ENCODE peak calls at places on chromosomes 11 and 22, in five cellular contexts. L is astrocyte of the spinal cord, E is cardiac fibroblast, J is dorsolateral prefrontal cortex, T is right atrium auricular region. Y is an unnamed sample.

GRCh38 chr22:24102366-24103200 is 78.7 kb upstream of the SUSD2 start:
- DNase-seq in L (no peak), E (no peak), J (no peak), T (no peak), Y (no peak)

GRCh38 chr22:46517255-46517761 is 20.1 kb downstream of the CELSR1 start:
- DNase-seq in L (no peak), E (no peak), J (no peak), T (no peak), Y (no peak)

GRCh38 chr11:26841818-26842457 is 120.1 kb upstream of the SLC5A12 start:
- DNase-seq in L (peak), E (peak), J (no peak), T (no peak), Y (no peak)

GRCh38 chr22:44924724-44925123 is 85.1 kb downstream of the PHF21B start:
- DNase-seq in L (no peak), E (no peak), J (no peak), T (no peak), Y (no peak)

GRCh38 chr22:24106385-24107381 is 74.6 kb upstream of the SUSD2 start:
- DNase-seq in L (no peak), E (peak), J (no peak), T (no peak), Y (peak)

GRCh38 chr11:133337905-133338536 is 194.3 kb downstream of the OPCML start:
- DNase-seq in L (no peak), E (no peak), J (no peak), T (no peak), Y (no peak)

GRCh38 chr22:47918276-47918928 is 1156.0 kb downstream of the TBC1D22A start:
- DNase-seq in L (no peak), E (no peak), J (no peak), T (no peak), Y (peak)

GRCh38 chr11:130765369-130765768 is 150.9 kb downstream of the SNX19 start:
- DNase-seq in L (no peak), E (no peak), J (no peak), T (no peak), Y (no peak)

GRCh38 chr11:105734422-105734821 is 124.5 kb downstream of the GRIA4 start:
- DNase-seq in L (no peak), E (no peak), J (no peak), T (no peak), Y (no peak)

GRCh38 chr11:61954106-61955030 is 4.2 kb downstream of the BEST1 start:
- DNase-seq in L (no peak), E (no peak), J (no peak), T (no peak), Y (no peak)

GRCh38 chr11:107691003-107691402 is 20.9 kb downstream of the SLN start:
- DNase-seq in L (peak), E (peak), J (no peak), T (no peak), Y (no peak)

GRCh38 chr11:86743223-86744118 is 56.9 kb upstream of the PRSS23 start:
- DNase-seq in L (peak), E (peak), J (no peak), T (peak), Y (no peak)

GRCh38 chr11:63783925-63784592 is 15.5 kb upstream of the ZFTA start:
- DNase-seq in L (no peak), E (no peak), J (no peak), T (no peak), Y (no peak)

GRCh38 chr22:41969110-41969646 is at the start of gene SEPTIN3:
- DNase-seq in L (no peak), E (no peak), J (no peak), T (no peak), Y (no peak)

GRCh38 chr11:15843309-15843857 is 513.0 kb downstream of the SOX6 start:
- DNase-seq in L (peak), E (peak), J (no peak), T (no peak), Y (no peak)

GRCh38 chr11:115085461-115086220 is 407.3 kb downstream of the NXPE2 start:
- DNase-seq in L (no peak), E (no peak), J (peak), T (no peak), Y (no peak)

GRCh38 chr11:68269414-68270081 is 2.2 kb downstream of the C11orf24 start:
- DNase-seq in L (peak), E (peak), J (no peak), T (no peak), Y (no peak)

GRCh38 chr11:17273668-17274321 is 2.7 kb upstream of the NUCB2 start:
- DNase-seq in L (no peak), E (no peak), J (no peak), T (no peak), Y (peak)

GRCh38 chr11:116281173-116282160 is 491.3 kb downstream of the BUD13 start:
- DNase-seq in L (no peak), E (no peak), J (no peak), T (no peak), Y (no peak)

GRCh38 chr11:76496174-76496573 is 51.4 kb downstream of the EMSY start:
- DNase-seq in L (no peak), E (no peak), J (no peak), T (no peak), Y (no peak)

GRCh38 chr22:44360686-44361381 is 48.1 kb upstream of the SHISAL1 start:
- DNase-seq in L (peak), E (peak), J (no peak), T (peak), Y (no peak)

GRCh38 chr11:61749607-61750217 is 2.7 kb upstream of the MYRF start:
- DNase-seq in L (peak), E (peak), J (peak), T (no peak), Y (no peak)

GRCh38 chr11:46361283-46362145 is 14.3 kb downstream of the DGKZ start:
- DNase-seq in L (peak), E (peak), J (peak), T (peak), Y (peak)

GRCh38 chr11:65611028-65611757 is 2.8 kb downstream of the MAP3K11 start:
- DNase-seq in L (no peak), E (peak), J (no peak), T (no peak), Y (no peak)

GRCh38 chr11:26465270-26465669 is 106.8 kb downstream of the MUC15 start:
- DNase-seq in L (no peak), E (no peak), J (no peak), T (no peak), Y (no peak)

GRCh38 chr11:128174465-128175101 is 412.8 kb downstream of the ETS1 start:
- DNase-seq in L (peak), E (peak), J (peak), T (no peak), Y (no peak)

GRCh38 chr11:69914286-69915150 is 95.3 kb upstream of the FGF3 start:
- DNase-seq in L (no peak), E (no peak), J (no peak), T (no peak), Y (no peak)

DNA sequence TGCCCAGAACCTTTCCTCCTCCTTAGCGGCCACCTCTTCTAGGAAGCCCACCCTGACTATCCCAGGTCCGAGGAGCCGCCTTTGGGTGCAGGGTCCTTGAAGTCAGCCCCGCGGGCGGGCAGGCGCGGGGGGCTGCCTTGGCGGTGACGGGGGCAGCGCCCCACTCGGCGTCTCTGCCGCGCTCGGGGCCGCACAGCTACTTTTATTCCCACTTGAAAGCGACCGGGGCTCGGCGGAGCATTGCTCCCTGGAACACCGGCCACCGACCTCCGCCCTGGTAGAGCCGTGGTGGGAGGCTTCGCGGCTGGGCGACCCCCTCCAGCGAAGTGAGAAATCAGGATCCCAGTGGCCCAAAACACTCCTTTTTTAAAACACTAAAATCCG is 823 bp upstream of the MAPK11 start:
- DNase-seq in L (no peak), E (no peak), J (no peak), T (no peak), Y (no peak)
- H3K4me3 ChIP-seq in L (peak), E (peak), J (peak), T (peak), Y (peak)

DNA sequence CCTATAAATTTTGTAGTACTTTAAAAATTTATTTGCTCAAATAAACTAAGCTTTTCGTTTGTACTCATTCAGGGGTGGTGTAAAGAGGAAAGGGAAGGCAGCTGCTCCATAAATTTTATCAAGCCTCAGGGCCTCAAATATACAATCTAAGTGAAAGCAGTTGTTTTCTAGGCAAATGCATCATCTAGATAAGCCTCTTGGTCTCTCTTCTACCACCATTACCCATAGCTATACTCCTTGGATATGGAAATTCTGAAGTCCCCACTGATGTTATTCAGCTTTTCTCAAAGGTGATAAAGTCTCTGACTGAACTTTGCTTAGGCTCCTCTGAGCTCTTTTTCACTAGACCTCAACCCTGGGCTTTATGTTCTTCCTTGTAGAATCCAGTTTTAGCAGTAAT is 1313.1 kb downstream of the JRKL start:
- DNase-seq in L (no peak), E (no peak), J (no peak), T (no peak), Y (no peak)
- H3K4me3 ChIP-seq in L (no peak), E (no peak), J (no peak), T (no peak), Y (no peak)

DNA sequence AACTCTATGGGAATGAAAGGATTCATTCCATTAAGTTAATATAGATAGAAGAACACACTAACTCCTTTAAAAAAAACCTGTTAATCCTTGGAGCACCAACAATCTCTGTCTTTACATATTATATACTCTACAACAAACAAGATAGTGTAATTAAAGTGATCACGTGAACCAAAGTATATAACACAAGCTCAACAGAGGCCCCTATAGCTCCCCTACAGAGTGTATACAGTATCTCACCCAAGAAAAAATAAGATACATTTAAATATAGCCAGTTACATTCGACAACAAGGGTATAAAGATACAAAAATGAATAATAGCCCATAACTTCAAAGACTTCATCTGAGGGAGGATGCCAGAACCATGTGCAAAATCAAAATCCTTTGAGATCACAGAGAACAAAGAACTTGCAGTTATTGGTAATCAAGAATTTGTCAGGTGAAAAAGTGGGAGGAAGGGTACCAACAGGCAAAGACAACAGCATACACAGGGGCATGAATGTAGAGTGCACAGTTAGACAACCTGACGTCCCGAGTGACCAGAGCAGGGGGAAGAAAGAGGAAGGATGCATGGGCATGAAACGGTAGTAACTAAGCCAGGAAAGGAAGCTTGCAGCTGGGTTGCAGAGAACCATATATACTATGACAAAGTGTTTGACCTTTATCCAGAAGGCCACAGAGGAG is 4.7 kb downstream of the FCHSD2 start:
- DNase-seq in L (no peak), E (no peak), J (no peak), T (no peak), Y (no peak)
- H3K4me3 ChIP-seq in L (no peak), E (no peak), J (no peak), T (no peak), Y (no peak)

GRCh38 chr11:1390603-1391164 is 950 bp downstream of the BRSK2 start:
- DNase-seq in L (no peak), E (no peak), J (peak), T (no peak), Y (no peak)
- H3K4me3 ChIP-seq in L (no peak), E (no peak), J (peak), T (no peak), Y (no peak)

DNA sequence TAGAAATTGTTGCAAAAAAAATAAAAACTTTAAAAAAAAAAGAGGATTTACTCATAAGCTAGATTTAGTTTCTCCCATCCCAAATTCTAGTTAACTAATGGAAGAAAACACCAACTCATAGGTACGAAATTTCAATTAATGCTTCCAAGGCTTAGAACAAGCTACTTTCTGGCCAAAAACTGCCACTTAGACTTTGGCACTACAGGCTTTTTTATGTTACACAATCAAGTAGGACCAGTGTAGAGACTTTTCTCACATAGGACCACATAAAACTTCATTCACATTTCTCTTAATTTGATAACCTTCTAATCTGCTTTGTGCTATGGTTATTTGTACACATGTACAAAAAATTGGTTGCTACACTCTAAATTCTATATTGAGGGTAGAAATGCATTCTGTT is 3.1 kb downstream of the ST13 start:
- DNase-seq in L (no peak), E (peak), J (no peak), T (no peak), Y (no peak)
- H3K4me3 ChIP-seq in L (no peak), E (no peak), J (no peak), T (no peak), Y (no peak)

DNA sequence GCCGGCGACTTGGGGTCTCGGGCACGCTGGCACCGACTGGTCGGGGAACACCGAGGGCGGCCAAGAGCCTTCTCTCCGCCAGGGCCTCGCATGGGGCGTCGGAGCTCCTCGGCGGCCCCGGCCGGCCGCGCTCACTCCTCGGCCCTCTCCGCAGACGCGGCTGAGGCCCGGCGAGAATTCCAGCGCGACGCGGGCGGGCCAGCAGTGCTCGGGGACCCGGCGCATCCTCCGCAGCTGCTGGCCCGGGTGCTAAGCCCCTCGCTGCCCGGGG is 5.6 kb downstream of the TBX1 start:
- DNase-seq in L (no peak), E (no peak), J (no peak), T (no peak), Y (no peak)
- H3K4me3 ChIP-seq in L (no peak), E (no peak), J (no peak), T (peak), Y (no peak)

DNA sequence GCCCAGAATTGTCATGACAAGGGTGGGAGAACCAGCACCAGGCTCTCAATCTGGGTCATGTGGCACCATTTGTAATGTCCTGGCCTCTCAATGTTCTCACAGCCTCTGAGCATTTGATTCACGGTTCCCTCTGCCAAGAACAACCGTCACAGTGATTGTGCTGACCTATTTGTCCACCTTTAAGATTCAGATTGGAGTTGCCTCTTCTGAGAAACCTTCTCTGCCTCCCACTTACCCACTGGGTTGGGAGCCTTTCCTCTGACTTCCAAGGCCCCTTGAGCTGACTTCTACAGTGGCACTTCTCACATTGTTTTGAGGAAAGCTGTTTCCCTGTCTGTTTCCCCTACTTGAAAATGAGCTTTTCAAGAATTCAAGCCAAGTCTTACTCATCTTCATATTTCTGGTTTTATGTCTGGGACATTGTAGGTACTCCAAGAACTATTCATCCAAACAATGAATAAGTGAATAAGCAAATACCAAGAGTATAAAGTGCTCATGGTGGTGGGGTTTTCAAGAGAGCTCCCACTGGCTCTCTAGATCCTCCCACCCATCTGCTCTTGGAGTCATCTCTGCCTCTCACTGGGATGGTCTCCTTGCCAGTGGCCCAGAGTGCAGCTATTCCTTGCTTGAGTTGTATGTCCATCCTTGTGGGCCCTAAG is 126.4 kb upstream of the E2F8 start:
- DNase-seq in L (peak), E (peak), J (no peak), T (peak), Y (no peak)
- H3K4me3 ChIP-seq in L (no peak), E (no peak), J (no peak), T (no peak), Y (no peak)

DNA sequence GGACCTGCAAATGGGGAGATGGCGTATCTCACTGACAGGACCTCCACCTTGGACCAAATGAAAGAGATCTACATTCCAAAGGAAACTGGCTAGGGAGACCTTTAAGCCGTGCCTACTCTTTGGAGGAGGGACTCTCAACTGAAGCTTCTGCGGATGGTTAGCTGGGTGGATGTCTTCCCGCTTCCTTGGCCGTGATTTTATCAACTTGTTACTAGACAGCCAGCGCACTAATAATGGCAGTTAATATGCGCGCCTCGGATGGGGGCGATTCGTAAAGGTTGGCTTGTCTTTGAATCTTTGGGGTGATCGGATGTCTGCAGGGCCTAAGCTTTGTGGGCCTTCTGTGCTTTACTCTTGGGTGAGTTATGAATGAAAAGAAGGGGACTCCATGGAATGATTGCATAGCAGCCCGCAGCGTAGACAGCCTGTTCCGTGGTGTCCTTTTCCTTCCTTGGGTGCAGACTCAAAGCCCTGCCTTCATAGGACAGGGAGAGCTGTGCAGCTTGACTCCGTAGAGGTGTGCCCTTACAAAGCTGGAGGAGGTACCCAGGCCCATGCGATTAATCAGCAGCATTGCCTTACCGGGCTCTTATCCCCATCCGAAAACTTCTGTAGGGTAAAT is 1.5 kb downstream of the ZNRF3 start:
- DNase-seq in L (no peak), E (no peak), J (peak), T (no peak), Y (no peak)
- H3K4me3 ChIP-seq in L (peak), E (peak), J (peak), T (peak), Y (peak)

GRCh38 chr11:124520253-124520854 is 23.1 kb downstream of the OR8B12 start:
- DNase-seq in L (no peak), E (no peak), J (no peak), T (no peak), Y (no peak)
- H3K4me3 ChIP-seq in L (no peak), E (no peak), J (no peak), T (no peak), Y (no peak)

DNA sequence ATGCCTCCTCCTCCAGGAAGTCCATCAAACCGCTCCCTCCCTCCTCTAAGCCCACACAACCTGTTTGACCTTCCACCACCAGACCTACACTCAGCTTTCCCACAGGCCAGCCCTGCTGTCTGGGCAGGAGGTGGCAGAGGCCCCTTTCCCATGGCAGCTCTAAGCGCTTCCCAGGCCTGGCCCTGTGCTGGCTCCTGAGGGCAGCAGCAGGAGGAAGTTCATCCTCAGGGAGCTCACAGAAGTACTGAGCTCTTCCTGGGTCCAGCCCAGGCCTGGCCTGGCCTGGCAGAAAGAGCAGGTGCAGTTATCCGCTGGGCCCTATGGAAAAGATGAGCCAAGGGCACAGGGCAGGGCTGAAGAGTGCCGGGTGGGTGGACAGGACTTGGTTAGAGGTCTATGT is 31.4 kb downstream of the ARAP1 start:
- DNase-seq in L (no peak), E (no peak), J (no peak), T (no peak), Y (no peak)
- H3K4me3 ChIP-seq in L (peak), E (peak), J (peak), T (peak), Y (peak)